ENCODE peak calls at places on chromosomes 16 and 17, in four cellular contexts. V, P, D and U are unnamed samples.

GRCh38 chr16:15682105-15682570 is 32.1 kb downstream of the NDE1 start:
- DNase-seq in V (peak; percentile 50), P (no peak), D (peak; percentile 87), U (no peak)

GRCh38 chr17:21214777-21215541 is 998 bp upstream of the TMEM11 start:
- DNase-seq in V (peak; percentile 41), P (peak; percentile 84), D (peak; percentile 53), U (no peak)

GRCh38 chr17:64085650-64086005 is 44.3 kb downstream of the ERN1 start:
- DNase-seq in V (no peak), P (no peak), D (no peak), U (no peak)

GRCh38 chr16:48537909-48538745 is 71.9 kb downstream of the N4BP1 start:
- DNase-seq in V (peak; percentile 71), P (peak; percentile 77), D (peak; percentile 32), U (no peak)

GRCh38 chr16:76345093-76345735 is 68.0 kb downstream of the CNTNAP4 start:
- DNase-seq in V (peak; percentile 37), P (no peak), D (peak; percentile 66), U (no peak)

GRCh38 chr16:57028086-57028485 is 38.7 kb downstream of the NLRC5 start:
- DNase-seq in V (no peak), P (peak; percentile 65), D (no peak), U (no peak)

GRCh38 chr17:77387891-77388290 is 247.1 kb downstream of the SEC14L1 start:
- DNase-seq in V (no peak), P (no peak), D (no peak), U (no peak)

GRCh38 chr17:5822281-5823060 is 238.2 kb upstream of the NLRP1 start:
- DNase-seq in V (no peak), P (no peak), D (no peak), U (no peak)

GRCh38 chr17:68738044-68738443 is 136.9 kb upstream of the FAM20A start:
- DNase-seq in V (no peak), P (no peak), D (peak; percentile 10), U (no peak)

GRCh38 chr17:29341726-29342125 is 47.8 kb upstream of the NUFIP2 start:
- DNase-seq in V (no peak), P (no peak), D (peak; percentile 50), U (no peak)

GRCh38 chr16:84340305-84341040 is 27.9 kb upstream of the ATP2C2 start:
- DNase-seq in V (peak; percentile 53), P (no peak), D (peak; percentile 9), U (no peak)

GRCh38 chr17:66614469-66614868 is 220.4 kb upstream of the CACNG5 start:
- DNase-seq in V (no peak), P (no peak), D (no peak), U (no peak)

GRCh38 chr16:53090591-53091507 is 36.1 kb downstream of the CHD9 start:
- DNase-seq in V (peak; percentile 89), P (peak; percentile 92), D (peak; percentile 99), U (peak; percentile 66)

GRCh38 chr16:78437352-78437968 is 338.0 kb downstream of the WWOX start:
- DNase-seq in V (no peak), P (no peak), D (peak; percentile 4), U (no peak)

GRCh38 chr16:31458073-31458834 is 1.0 kb upstream of the ARMC5 start:
- DNase-seq in V (peak; percentile 70), P (peak; percentile 94), D (peak; percentile 67), U (peak; percentile 80)

GRCh38 chr16:11909653-11910551 is 5.9 kb downstream of the GSPT1 start:
- DNase-seq in V (no peak), P (no peak), D (peak; percentile 20), U (no peak)

GRCh38 chr17:59607817-59608403 is 11.8 kb upstream of the CLTC start:
- DNase-seq in V (no peak), P (no peak), D (no peak), U (no peak)

GRCh38 chr16:1428511-1428910 is 2.4 kb upstream of the PERCC1 start:
- DNase-seq in V (no peak), P (peak; percentile 91), D (peak; percentile 42), U (no peak)

GRCh38 chr17:21278304-21279197 is 6.0 kb upstream of the MAP2K3 start:
- DNase-seq in V (peak; percentile 80), P (peak; percentile 87), D (peak; percentile 54), U (no peak)

GRCh38 chr16:85699628-85700027 is 10.9 kb upstream of the GINS2 start:
- DNase-seq in V (no peak), P (no peak), D (peak; percentile 60), U (no peak)

GRCh38 chr17:76558210-76559095 is 18.6 kb downstream of the PRCD start:
- DNase-seq in V (no peak), P (no peak), D (peak; percentile 50), U (no peak)

GRCh38 chr16:10070591-10070990 is 111.6 kb downstream of the GRIN2A start:
- DNase-seq in V (no peak), P (no peak), D (no peak), U (no peak)

GRCh38 chr16:21301168-21301894 is 23.2 kb upstream of the CRYM start:
- DNase-seq in V (peak; percentile 83), P (peak; percentile 85), D (peak; percentile 92), U (peak; percentile 88)

GRCh38 chr16:19706846-19707245 is 11.2 kb downstream of the KNOP1 start:
- DNase-seq in V (no peak), P (no peak), D (no peak), U (no peak)

GRCh38 chr17:59416184-59416583 is 84.7 kb downstream of the YPEL2 start:
- DNase-seq in V (no peak), P (no peak), D (no peak), U (no peak)

GRCh38 chr17:20995873-20996723 is 46.7 kb downstream of the USP22 start:
- DNase-seq in V (no peak), P (peak; percentile 68), D (no peak), U (no peak)

GRCh38 chr16:83615553-83615952 is 192.2 kb upstream of the HSBP1 start:
- DNase-seq in V (no peak), P (no peak), D (no peak), U (no peak)

GRCh38 chr17:69954241-69954933 is 120.6 kb upstream of the KCNJ16 start:
- DNase-seq in V (no peak), P (no peak), D (peak; percentile 25), U (no peak)

GRCh38 chr17:78176548-78177025 is 8.2 kb downstream of the SYNGR2 start:
- DNase-seq in V (peak; percentile 79), P (peak; percentile 96), D (peak; percentile 78), U (peak; percentile 82)

GRCh38 chr16:49809112-49809511 is 46.8 kb downstream of the ZNF423 start:
- DNase-seq in V (no peak), P (no peak), D (no peak), U (no peak)

GRCh38 chr16:79844603-79845002 is 244.1 kb upstream of the MAF start:
- DNase-seq in V (no peak), P (no peak), D (no peak), U (no peak)
- TF ChIP-seq CTCF in V (no peak), P (no peak), D (no peak), U (no peak)

GRCh38 chr17:9291912-9292562 is 270.7 kb downstream of the NTN1 start:
- DNase-seq in V (no peak), P (peak; percentile 74), D (peak; percentile 41), U (peak; percentile 49)

GRCh38 chr17:9290226-9290613 is 268.9 kb downstream of the NTN1 start:
- DNase-seq in V (no peak), P (no peak), D (no peak), U (no peak)

GRCh38 chr17:9294661-9295210 is 273.4 kb downstream of the NTN1 start:
- DNase-seq in V (no peak), P (no peak), D (no peak), U (no peak)

GRCh38 chr17:9287301-9287700 is 266.0 kb downstream of the NTN1 start:
- DNase-seq in V (no peak), P (no peak), D (no peak), U (no peak)

DNA sequence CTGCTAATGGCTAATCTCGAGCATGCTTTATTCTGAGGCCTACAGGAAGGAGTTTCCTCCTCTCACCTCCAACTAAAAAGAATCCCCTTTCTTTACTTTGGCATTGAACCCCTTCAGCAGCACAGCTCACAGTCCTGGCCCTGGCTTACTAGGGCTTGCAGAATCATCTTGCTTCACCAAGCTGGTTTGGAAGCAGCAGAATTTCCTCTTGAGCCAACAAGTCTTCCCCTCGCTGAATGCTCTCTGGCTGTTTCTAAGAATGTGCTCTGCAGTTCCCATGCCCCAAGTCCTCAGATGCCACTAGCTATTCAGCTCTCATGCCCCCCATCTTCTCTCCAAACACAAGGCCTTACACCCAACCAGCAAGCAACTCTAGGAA is 271.2 kb downstream of the NTN1 start:
- DNase-seq in V (no peak), P (no peak), D (no peak), U (no peak)
- TF ChIP-seq CTCF in V (no peak), P (no peak), D (no peak), U (no peak)

DNA sequence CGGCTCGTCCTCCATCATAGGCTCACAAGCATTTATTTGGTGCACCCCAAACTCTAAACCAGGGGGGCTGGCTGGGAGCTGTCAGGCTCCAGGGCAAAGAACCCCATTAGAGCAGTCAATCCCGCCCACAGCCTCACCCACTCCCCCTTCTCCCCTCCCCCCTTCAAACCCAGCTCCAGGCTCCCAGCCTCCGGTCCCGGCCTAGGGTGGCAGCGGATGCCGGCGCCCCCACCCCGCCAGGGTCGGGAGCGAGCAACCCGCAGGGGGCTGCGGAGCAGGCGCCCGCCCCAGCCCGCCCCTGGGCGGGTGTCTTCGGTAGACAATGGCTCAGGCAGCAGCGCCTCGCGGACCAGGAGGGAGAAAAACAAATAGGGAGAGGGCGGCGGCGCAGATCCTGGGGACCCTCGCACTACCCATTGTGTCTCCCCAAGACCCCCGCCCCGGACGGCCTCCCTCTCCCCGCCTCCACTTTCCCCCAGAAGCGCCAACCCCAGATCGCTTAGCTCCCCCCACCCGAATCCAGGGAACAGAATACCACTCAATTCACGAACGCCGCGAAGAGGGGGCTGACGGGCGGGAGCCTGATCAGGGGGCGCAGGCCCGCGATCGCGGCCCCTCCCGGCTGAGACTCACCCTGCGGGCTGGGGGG is 565 bp downstream of the FAM171A2 start:
- DNase-seq in V (no peak), P (no peak), D (peak; percentile 41), U (peak; percentile 75)
- TF ChIP-seq CTCF in V (no peak), P (no peak), D (no peak), U (no peak)

DNA sequence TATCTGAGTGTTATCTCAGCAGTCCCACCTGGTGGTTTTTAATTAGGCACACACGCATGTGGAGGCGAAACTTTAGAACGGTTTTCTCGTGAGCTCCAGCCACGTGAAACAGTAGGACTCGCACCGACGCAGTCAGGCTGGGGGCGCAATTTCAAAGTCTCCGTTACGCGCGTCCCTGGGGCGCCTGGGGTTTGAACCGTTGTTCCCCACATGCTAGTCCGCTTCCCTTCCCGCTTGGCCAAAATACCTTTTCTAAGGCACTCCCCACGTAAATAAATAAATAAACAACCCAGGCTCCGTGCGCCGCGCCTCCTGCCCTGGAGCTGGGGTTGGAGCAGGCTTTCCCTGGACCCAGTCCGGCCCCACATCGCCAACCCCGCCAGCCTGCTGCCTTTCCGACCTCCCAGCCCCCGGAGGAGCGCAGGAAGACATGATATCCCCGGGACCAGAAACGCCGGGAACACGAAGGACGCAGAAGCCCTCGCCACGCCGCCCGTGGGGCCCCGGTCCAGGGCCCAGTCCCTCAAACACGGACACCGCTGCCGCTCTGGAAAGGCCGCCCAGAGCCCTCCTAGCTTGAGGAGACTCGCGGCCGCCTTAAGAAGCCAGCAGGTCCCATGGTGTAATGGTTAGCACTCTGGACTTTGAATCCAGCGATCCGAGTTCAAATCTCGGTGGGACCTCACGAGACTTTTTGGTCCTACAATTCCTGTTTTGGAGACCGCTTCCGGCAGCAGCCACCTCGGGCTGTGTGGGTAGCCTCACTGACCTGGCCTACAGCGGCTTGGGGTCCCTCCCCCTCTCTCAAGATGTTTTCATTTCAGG is 18.2 kb downstream of the GNGT2 start:
- DNase-seq in V (peak; percentile 90), P (peak; percentile 97), D (peak; percentile 95), U (peak; percentile 99)
- TF ChIP-seq CTCF in V (no peak), P (peak; percentile 48), D (peak; percentile 24), U (no peak)